ENCODE peak calls at places on chromosomes 12 and 14, in four cellular contexts. M is upper lobe of left lung, X is GM12891, C is A549. U is an unnamed sample.

GRCh38 chr14:63650336-63650952 is 8.8 kb upstream of the WDR89 start:
- DNase-seq in M (no peak), X (no peak), C (no peak), U (no peak)

GRCh38 chr12:58896278-58896677 is 24.0 kb downstream of the LRIG3 start:
- DNase-seq in M (no peak), X (no peak), C (no peak), U (no peak)

GRCh38 chr14:75183225-75183624 is 6.8 kb upstream of the TMED10 start:
- DNase-seq in M (no peak), X (no peak), C (no peak), U (no peak)

GRCh38 chr14:64826333-64826732 is 53.4 kb downstream of the SPTB start:
- DNase-seq in M (no peak), X (no peak), C (no peak), U (no peak)

GRCh38 chr12:68497702-68498101 is 113.0 kb upstream of the RAP1B start:
- DNase-seq in M (no peak), X (no peak), C (no peak), U (peak)

GRCh38 chr14:26855051-26855753 is 257.4 kb upstream of the NOVA1 start:
- DNase-seq in M (no peak), X (no peak), C (no peak), U (no peak)

GRCh38 chr12:130765186-130765659 is 49.1 kb upstream of the RIMBP2 start:
- DNase-seq in M (no peak), X (no peak), C (peak), U (no peak)

GRCh38 chr14:51726166-51726899 is 74.6 kb downstream of the FRMD6 start:
- DNase-seq in M (no peak), X (no peak), C (no peak), U (no peak)

GRCh38 chr12:100138048-100138907 is 4.4 kb downstream of the BLTP3B start:
- DNase-seq in M (no peak), X (no peak), C (no peak), U (no peak)

GRCh38 chr14:87407344-87407743 is 585.6 kb downstream of the GALC start:
- DNase-seq in M (no peak), X (no peak), C (no peak), U (no peak)

GRCh38 chr12:48680861-48681260 is 1.2 kb downstream of the KANSL2 start:
- DNase-seq in M (peak), X (no peak), C (no peak), U (no peak)

GRCh38 chr12:67425394-67425793 is 156.2 kb downstream of the CAND1 start:
- DNase-seq in M (no peak), X (no peak), C (no peak), U (no peak)

GRCh38 chr12:71277866-71278265 is 120.1 kb upstream of the TSPAN8 start:
- DNase-seq in M (no peak), X (no peak), C (no peak), U (no peak)

GRCh38 chr12:123764109-123764508 is 2.0 kb downstream of the DNAH10 start:
- DNase-seq in M (no peak), X (no peak), C (no peak), U (no peak)

GRCh38 chr14:97603201-97603600 is 806.0 kb downstream of the VRK1 start:
- DNase-seq in M (no peak), X (no peak), C (no peak), U (no peak)

GRCh38 chr12:58530421-58531067 is 389.8 kb downstream of the LRIG3 start:
- DNase-seq in M (no peak), X (no peak), C (no peak), U (no peak)

GRCh38 chr12:57242691-57243454 is 8.1 kb downstream of the STAC3 start:
- DNase-seq in M (peak), X (peak), C (peak), U (no peak)

GRCh38 chr12:52061470-52062166 is 8.2 kb upstream of the ATG101 start:
- DNase-seq in M (peak), X (no peak), C (no peak), U (no peak)

GRCh38 chr12:62632521-62632920 is 165.9 kb downstream of the MON2 start:
- DNase-seq in M (peak), X (peak), C (no peak), U (peak)

GRCh38 chr12:52395761-52396434 is 10.2 kb downstream of the KRT82 start:
- DNase-seq in M (peak), X (no peak), C (peak), U (no peak)

GRCh38 chr14:104202259-104203070 is 64.1 kb downstream of the KIF26A start:
- DNase-seq in M (peak), X (no peak), C (no peak), U (no peak)

GRCh38 chr14:89915114-89915878 is 39.2 kb downstream of the EFCAB11 start:
- DNase-seq in M (no peak), X (peak), C (peak), U (no peak)

GRCh38 chr14:95245334-95245733 is 74.4 kb downstream of the CLMN start:
- DNase-seq in M (no peak), X (no peak), C (no peak), U (no peak)

GRCh38 chr12:24226745-24227350 is 277.4 kb upstream of the SOX5 start:
- DNase-seq in M (no peak), X (no peak), C (no peak), U (peak)

GRCh38 chr14:21505009-21505553 is 6.1 kb downstream of the METTL3 start:
- DNase-seq in M (no peak), X (no peak), C (no peak), U (no peak)

GRCh38 chr12:12784911-12785814 is at the start of gene APOLD1:
- DNase-seq in M (no peak), X (no peak), C (no peak), U (no peak)
- TF ChIP-seq POLR2A in M (peak), X (no peak), C (no peak), U (no peak)

GRCh38 chr12:11497438-11497837 is 102.1 kb upstream of the PRB2 start:
- DNase-seq in M (peak), X (no peak), C (no peak), U (no peak)

GRCh38 chr12:11500222-11500860 is 105.0 kb upstream of the PRB2 start:
- DNase-seq in M (peak), X (peak), C (peak), U (no peak)

GRCh38 chr12:11500861-11501230 is 105.5 kb upstream of the PRB2 start:
- DNase-seq in M (no peak), X (no peak), C (no peak), U (no peak)

GRCh38 chr12:11497995-11498394 is 102.6 kb upstream of the PRB2 start:
- DNase-seq in M (no peak), X (peak), C (no peak), U (no peak)

DNA sequence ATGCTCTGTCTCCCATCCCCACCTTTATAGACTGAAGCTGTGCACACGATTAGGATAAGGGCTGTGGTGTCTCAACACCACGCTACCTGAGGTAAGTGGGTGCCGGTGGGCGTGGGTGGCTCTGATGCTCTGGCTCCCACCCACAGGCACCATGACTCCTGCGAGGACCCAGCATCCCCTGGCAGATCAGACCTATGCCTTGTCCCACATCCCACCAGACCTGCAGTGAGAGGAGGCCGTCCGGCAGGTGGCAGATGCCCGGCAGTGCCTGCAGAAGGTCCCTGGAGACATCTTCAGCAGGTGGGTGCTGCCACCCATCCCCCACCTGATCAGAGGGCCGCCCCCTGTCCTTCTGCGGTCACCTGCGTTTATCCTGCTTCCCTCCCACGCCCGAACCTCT is 104.4 kb upstream of the PRB2 start:
- DNase-seq in M (peak), X (no peak), C (no peak), U (no peak)
- TF ChIP-seq POLR2A in M (no peak), X (no peak), C (no peak), U (no peak)

GRCh38 chr14:102775855-102776760 is 1.1 kb upstream of the TRAF3 start:
- DNase-seq in M (peak), X (no peak), C (no peak), U (peak)
- TF ChIP-seq POLR2A in M (no peak), X (peak), C (no peak), U (no peak)

GRCh38 chr12:6849427-6849826 is 1.7 kb downstream of the CDCA3 start:
- DNase-seq in M (no peak), X (no peak), C (no peak), U (no peak)

GRCh38 chr12:6843118-6843902 is 2.6 kb downstream of the GNB3 start:
- DNase-seq in M (no peak), X (no peak), C (no peak), U (no peak)

GRCh38 chr12:6847676-6848075 is 3.4 kb downstream of the CDCA3 start:
- DNase-seq in M (no peak), X (no peak), C (no peak), U (no peak)

GRCh38 chr12:6845395-6845794 is 4.7 kb downstream of the GNB3 start:
- DNase-seq in M (no peak), X (no peak), C (no peak), U (no peak)

DNA sequence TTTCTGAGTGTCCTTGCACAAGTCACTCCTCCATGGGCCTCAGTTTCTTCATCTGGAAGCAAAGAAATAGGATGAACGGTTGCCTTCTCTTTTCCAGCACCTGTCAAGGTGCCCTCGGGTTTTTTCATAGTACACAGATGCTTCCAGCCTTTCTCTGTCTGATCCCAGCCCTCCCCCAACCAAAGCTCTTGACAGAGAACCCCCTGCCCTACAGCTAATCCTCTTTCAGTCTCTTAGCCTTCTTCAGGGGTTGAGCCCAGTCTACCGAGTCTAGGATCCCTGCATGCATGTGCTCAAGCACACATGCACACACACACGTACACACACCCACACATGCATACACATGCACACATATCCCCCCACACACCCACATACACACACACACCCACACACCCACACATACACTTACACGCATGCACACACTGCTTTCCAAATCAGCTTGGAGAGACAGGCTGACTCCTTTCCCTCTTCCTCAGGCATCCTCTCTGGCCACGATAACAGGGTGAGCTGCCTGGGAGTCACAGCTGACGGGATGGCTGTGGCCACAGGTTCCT is 4.7 kb downstream of the CDCA3 start:
- DNase-seq in M (no peak), X (no peak), C (no peak), U (no peak)
- TF ChIP-seq POLR2A in M (no peak), X (no peak), C (no peak), U (no peak)

DNA sequence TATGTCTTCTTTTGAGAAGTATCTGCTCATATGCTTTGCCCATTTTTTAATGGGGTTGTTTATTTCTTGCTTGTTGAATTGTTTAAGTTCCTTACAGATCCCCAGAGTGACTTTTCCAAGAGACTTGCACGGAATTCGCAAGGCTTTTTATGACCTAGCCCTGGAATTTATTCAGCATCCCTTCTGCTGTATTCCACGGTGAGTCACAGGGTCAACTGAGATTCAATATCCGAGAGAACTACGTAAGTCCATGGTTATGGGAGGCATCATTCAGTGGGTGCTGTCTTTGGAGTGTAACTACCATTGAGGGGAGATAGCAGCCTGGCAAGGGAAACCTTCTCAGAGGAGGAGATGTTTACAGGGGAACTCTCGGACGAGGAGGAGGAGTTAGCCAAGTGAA is 20.9 kb upstream of the GPRC5A start:
- DNase-seq in M (no peak), X (no peak), C (peak), U (peak)
- TF ChIP-seq POLR2A in M (no peak), X (no peak), C (no peak), U (no peak)

DNA sequence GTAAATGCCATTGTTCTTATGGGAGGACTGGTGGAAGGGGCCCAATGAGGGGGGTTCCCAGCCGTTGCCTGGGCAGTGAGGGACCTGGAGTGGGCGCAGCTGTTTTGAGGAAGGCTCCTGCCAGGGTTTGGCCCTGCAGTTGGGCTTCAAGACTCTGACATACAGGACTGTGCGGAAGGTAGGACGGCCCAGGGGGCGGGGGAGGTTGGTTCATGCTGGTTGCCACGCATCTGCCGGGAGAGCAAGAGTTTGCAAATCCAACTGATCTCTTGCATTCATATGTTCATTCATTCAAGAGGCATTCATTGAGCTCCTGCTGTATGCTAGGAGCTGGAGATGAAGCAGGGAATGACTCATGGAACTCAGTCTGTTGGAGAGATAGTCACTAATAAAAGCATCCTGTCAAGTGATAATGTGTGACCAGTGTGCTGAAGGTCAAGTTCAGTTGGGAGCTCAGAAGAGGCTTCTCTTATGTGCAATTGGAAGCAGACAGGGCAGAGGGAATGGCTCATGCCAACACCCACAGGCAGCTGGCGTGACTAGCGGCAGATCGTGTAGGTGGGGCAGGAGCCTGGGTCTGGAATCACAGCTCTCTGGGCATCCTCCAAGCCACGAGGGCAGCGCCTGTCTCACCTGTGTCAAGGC is 7.8 kb downstream of the SH2B3 start:
- DNase-seq in M (no peak), X (no peak), C (no peak), U (peak)
- TF ChIP-seq POLR2A in M (no peak), X (no peak), C (no peak), U (no peak)

DNA sequence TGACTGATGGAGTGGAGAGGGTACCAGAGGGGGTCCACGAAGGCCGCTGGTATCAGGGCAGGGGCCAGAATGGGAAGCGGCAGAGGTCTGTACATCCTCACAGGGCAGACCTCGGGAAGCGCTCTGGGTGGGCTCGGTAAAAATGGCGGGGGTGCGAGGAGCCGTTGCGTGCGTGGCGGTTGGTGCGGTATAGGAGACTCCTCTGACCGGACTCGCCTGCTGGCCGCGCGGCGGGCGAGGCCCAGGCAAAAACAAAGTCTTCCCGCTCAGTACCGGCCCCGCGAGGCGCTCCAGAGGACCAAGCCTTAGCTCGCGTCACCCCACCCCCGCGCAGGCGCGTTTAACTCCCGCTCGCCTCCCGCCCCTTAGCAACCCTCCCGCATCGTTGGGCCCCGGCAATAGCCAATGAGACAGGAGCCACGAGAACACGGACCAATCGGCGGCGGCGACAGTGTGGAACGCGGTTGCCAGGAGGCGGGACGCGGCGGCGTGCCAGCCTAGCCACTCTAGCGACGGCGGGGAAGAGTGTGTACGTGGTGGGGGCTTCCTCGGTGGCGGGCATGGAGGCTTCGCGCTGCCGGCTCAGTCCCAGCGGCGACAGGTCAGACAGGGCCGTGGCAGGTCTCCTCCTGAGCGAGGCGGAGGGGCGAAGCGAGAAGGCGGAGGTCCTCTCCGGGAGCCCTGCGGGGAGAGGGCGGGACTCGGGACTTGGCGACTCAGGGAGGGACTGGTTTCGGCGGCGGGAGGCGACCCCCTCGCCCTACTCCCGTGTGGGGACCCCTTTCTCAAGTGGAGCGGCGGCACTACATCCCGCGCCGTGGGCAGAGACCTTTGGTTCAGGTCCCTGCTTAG is at the start of gene TULP3:
- DNase-seq in M (peak), X (peak), C (peak), U (peak)
- TF ChIP-seq POLR2A in M (peak), X (peak), C (peak), U (peak)

GRCh38 chr12:40225984-40226602 is 1.3 kb downstream of the LRRK2 start:
- DNase-seq in M (no peak), X (no peak), C (no peak), U (no peak)

GRCh38 chr12:40222247-40222646 is 2.5 kb upstream of the LRRK2 start:
- DNase-seq in M (no peak), X (no peak), C (no peak), U (no peak)

GRCh38 chr12:40225337-40225983 is 663 bp downstream of the LRRK2 start:
- DNase-seq in M (no peak), X (no peak), C (no peak), U (no peak)

GRCh38 chr12:40226652-40227051 is 1.9 kb downstream of the LRRK2 start:
- DNase-seq in M (no peak), X (no peak), C (peak), U (peak)

DNA sequence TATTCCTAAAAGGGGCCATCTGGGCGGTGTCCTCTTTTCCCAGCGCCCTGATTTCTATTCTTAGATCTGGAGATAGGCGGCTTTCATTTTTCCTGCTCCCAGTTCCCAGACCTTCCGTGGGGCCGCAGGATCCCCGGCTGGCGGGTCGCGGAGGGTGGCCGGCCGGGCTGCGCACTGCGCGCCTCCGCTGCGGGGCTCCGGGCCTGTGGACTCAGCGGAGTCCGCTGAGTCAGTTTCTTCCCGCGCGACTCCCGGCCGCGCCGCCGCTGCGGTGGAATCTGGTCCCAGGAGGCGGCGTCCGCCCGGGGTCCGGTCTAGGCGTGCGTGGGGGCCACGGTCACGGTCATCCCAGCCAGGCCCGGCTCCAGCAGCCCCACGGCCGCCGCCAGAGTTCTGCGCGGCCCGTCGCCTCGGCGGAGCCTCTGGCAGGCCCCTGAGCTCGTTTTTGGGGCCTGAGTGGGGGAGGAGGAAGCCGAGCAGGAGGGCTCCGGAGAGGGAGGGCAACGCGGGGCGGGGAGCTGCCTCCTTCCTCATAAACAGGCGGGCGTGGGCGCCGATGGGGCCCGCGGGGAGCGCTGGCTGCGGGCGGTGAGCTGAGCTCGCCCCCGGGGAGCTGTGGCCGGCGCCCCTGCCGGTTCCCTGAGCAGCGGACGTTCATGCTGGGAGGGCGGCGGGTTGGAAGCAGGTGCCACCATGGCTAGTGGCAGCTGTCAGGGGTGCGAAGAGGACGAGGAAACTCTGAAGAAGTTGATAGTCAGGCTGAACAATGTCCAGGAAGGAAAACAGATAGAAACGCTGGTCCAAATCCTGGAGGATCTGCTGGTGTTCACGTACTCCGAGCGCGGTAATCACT is at the start of gene LRRK2:
- DNase-seq in M (peak), X (no peak), C (peak), U (peak)
- TF ChIP-seq POLR2A in M (peak), X (no peak), C (peak), U (peak)

U was measured in H54.